ENCODE peak calls at places on chromosome 18, in four cellular contexts. One of them, this sample, is unnamed.

GRCh38 chr18:43236921-43237320 is 40.4 kb downstream of the SYT4 start:
- DNase-seq in HepG2: no peak
- DNase-seq in GM12878: no peak
- DNase-seq in H1: no peak
- DNase-seq in this sample: no peak

GRCh38 chr18:9726175-9726574 is 18.1 kb downstream of the RAB31 start:
- DNase-seq in HepG2: no peak
- DNase-seq in GM12878: no peak
- DNase-seq in H1: no peak
- DNase-seq in this sample: no peak

GRCh38 chr18:13232060-13232917 is 13.7 kb downstream of the LDLRAD4 start:
- DNase-seq in HepG2: no peak
- DNase-seq in GM12878: no peak
- DNase-seq in H1: no peak
- DNase-seq in this sample: no peak

GRCh38 chr18:49584431-49584830 is 22.6 kb downstream of the LIPG start:
- DNase-seq in HepG2: no peak
- DNase-seq in GM12878: no peak
- DNase-seq in H1: no peak
- DNase-seq in this sample: no peak

GRCh38 chr18:55588876-55589595 is 1.0 kb upstream of the TCF4 start:
- DNase-seq in HepG2: no peak
- DNase-seq in GM12878: no peak
- DNase-seq in H1: no peak
- DNase-seq in this sample: no peak

GRCh38 chr18:8745355-8746014 is 40.1 kb downstream of the MTCL1 start:
- DNase-seq in HepG2: no peak
- DNase-seq in GM12878: no peak
- DNase-seq in H1: no peak
- DNase-seq in this sample: no peak

GRCh38 chr18:21131698-21132230 is 20.2 kb upstream of the ROCK1 start:
- DNase-seq in HepG2: no peak
- DNase-seq in GM12878: no peak
- DNase-seq in H1: no peak
- DNase-seq in this sample: no peak

GRCh38 chr18:54880706-54881105 is 52.4 kb downstream of the RAB27B start:
- DNase-seq in HepG2: no peak
- DNase-seq in GM12878: no peak
- DNase-seq in H1: no peak
- DNase-seq in this sample: no peak

GRCh38 chr18:28794459-28795245 is 617.7 kb upstream of the CDH2 start:
- DNase-seq in HepG2: no peak
- DNase-seq in GM12878: no peak
- DNase-seq in H1: no peak
- DNase-seq in this sample: no peak

GRCh38 chr18:25423760-25424159 is 71.8 kb upstream of the ZNF521 start:
- DNase-seq in HepG2: no peak
- DNase-seq in GM12878: no peak
- DNase-seq in H1: no peak
- DNase-seq in this sample: no peak

GRCh38 chr18:33201509-33201926 is 239.0 kb downstream of the CCDC178 start:
- DNase-seq in HepG2: peak; percentile 22
- DNase-seq in GM12878: no peak
- DNase-seq in H1: peak; percentile 5
- DNase-seq in this sample: peak; percentile 9

GRCh38 chr18:1213126-1213525 is 308.5 kb downstream of the ADCYAP1 start:
- DNase-seq in HepG2: no peak
- DNase-seq in GM12878: no peak
- DNase-seq in H1: no peak
- DNase-seq in this sample: no peak

GRCh38 chr18:79857082-79857661 is 59.4 kb downstream of the KCNG2 start:
- DNase-seq in HepG2: peak; percentile 19
- DNase-seq in GM12878: no peak
- DNase-seq in H1: no peak
- DNase-seq in this sample: no peak

GRCh38 chr18:5451130-5451529 is 92.7 kb downstream of the EPB41L3 start:
- DNase-seq in HepG2: no peak
- DNase-seq in GM12878: no peak
- DNase-seq in H1: no peak
- DNase-seq in this sample: no peak

GRCh38 chr18:40470753-40471152 is 1484.3 kb upstream of the PIK3C3 start:
- DNase-seq in HepG2: no peak
- DNase-seq in GM12878: no peak
- DNase-seq in H1: no peak
- DNase-seq in this sample: no peak

GRCh38 chr18:49707594-49707993 is 105.7 kb downstream of the ACAA2 start:
- DNase-seq in HepG2: no peak
- DNase-seq in GM12878: no peak
- DNase-seq in H1: no peak
- DNase-seq in this sample: no peak

GRCh38 chr18:66867653-66868052 is 263.8 kb upstream of the CDH19 start:
- DNase-seq in HepG2: no peak
- DNase-seq in GM12878: no peak
- DNase-seq in H1: no peak
- DNase-seq in this sample: no peak

GRCh38 chr18:72075040-72075439 is 469.1 kb downstream of the CBLN2 start:
- DNase-seq in HepG2: no peak
- DNase-seq in GM12878: no peak
- DNase-seq in H1: no peak
- DNase-seq in this sample: no peak

GRCh38 chr18:7272268-7273049 is 41.6 kb downstream of the LRRC30 start:
- DNase-seq in HepG2: peak; percentile 55
- DNase-seq in GM12878: no peak
- DNase-seq in H1: peak; percentile 46
- DNase-seq in this sample: no peak

GRCh38 chr18:44945847-44946490 is 265.3 kb downstream of the SETBP1 start:
- DNase-seq in HepG2: no peak
- DNase-seq in GM12878: no peak
- DNase-seq in H1: no peak
- DNase-seq in this sample: no peak

GRCh38 chr18:77013777-77014525 is 118.6 kb downstream of the MBP start:
- DNase-seq in HepG2: no peak
- DNase-seq in GM12878: no peak
- DNase-seq in H1: no peak
- DNase-seq in this sample: no peak

GRCh38 chr18:67417864-67418523 is 98.5 kb downstream of the DSEL start:
- DNase-seq in HepG2: peak; percentile 23
- DNase-seq in GM12878: peak; percentile 5
- DNase-seq in H1: no peak
- DNase-seq in this sample: peak; percentile 17

GRCh38 chr18:57075716-57076400 is 71.0 kb upstream of the BOD1L2 start:
- DNase-seq in HepG2: no peak
- DNase-seq in GM12878: no peak
- DNase-seq in H1: no peak
- DNase-seq in this sample: no peak

GRCh38 chr18:49756135-49756534 is 57.2 kb downstream of the ACAA2 start:
- DNase-seq in HepG2: no peak
- DNase-seq in GM12878: no peak
- DNase-seq in H1: no peak
- DNase-seq in this sample: no peak

GRCh38 chr18:77366725-77367641 is 117.3 kb downstream of the GALR1 start:
- DNase-seq in HepG2: peak; percentile 97
- DNase-seq in GM12878: no peak
- DNase-seq in H1: no peak
- DNase-seq in this sample: no peak

GRCh38 chr18:58091099-58091611 is 47.1 kb downstream of the NEDD4L start:
- DNase-seq in HepG2: no peak
- DNase-seq in GM12878: peak; percentile 72
- DNase-seq in H1: no peak
- DNase-seq in this sample: no peak

GRCh38 chr18:48003426-48004349 is 73.2 kb upstream of the SMAD2 start:
- DNase-seq in HepG2: no peak
- DNase-seq in GM12878: no peak
- DNase-seq in H1: no peak
- DNase-seq in this sample: no peak
- TF ChIP-seq YY1 in HepG2: no peak
- TF ChIP-seq YY1 in GM12878: no peak
- TF ChIP-seq YY1 in H1: no peak
- TF ChIP-seq YY1 in this sample: no peak

GRCh38 chr18:63447066-63447465 is 24.8 kb upstream of the VPS4B start:
- DNase-seq in HepG2: no peak
- DNase-seq in GM12878: no peak
- DNase-seq in H1: no peak
- DNase-seq in this sample: no peak
- TF ChIP-seq HDAC2 in HepG2: no peak
- TF ChIP-seq HDAC2 in GM12878: no peak
- TF ChIP-seq HDAC2 in H1: no peak
- TF ChIP-seq HDAC2 in this sample: no peak

GRCh38 chr18:31444142-31444541 is 3.4 kb upstream of the DSG3 start:
- DNase-seq in HepG2: no peak
- DNase-seq in GM12878: no peak
- DNase-seq in H1: no peak
- DNase-seq in this sample: no peak
- TF ChIP-seq YY1 in HepG2: no peak
- TF ChIP-seq YY1 in GM12878: no peak
- TF ChIP-seq YY1 in H1: no peak
- TF ChIP-seq YY1 in this sample: no peak

GRCh38 chr18:35283923-35284794 is 5.9 kb downstream of the ZSCAN30 start:
- DNase-seq in HepG2: no peak
- DNase-seq in GM12878: no peak
- DNase-seq in H1: no peak
- DNase-seq in this sample: peak; percentile 25
- TF ChIP-seq HDAC2 in HepG2: no peak
- TF ChIP-seq HDAC2 in GM12878: no peak
- TF ChIP-seq HDAC2 in H1: no peak
- TF ChIP-seq HDAC2 in this sample: no peak

GRCh38 chr18:35949090-35949489 is 23.4 kb upstream of the RMP24 start:
- DNase-seq in HepG2: no peak
- DNase-seq in GM12878: no peak
- DNase-seq in H1: no peak
- DNase-seq in this sample: no peak

GRCh38 chr18:35953688-35954087 is 18.8 kb upstream of the RMP24 start:
- DNase-seq in HepG2: no peak
- DNase-seq in GM12878: no peak
- DNase-seq in H1: no peak
- DNase-seq in this sample: no peak

GRCh38 chr18:35948080-35948479 is 24.4 kb upstream of the RMP24 start:
- DNase-seq in HepG2: no peak
- DNase-seq in GM12878: no peak
- DNase-seq in H1: no peak
- DNase-seq in this sample: no peak

GRCh38 chr18:35950628-35950982 is 21.9 kb upstream of the RMP24 start:
- DNase-seq in HepG2: no peak
- DNase-seq in GM12878: no peak
- DNase-seq in H1: no peak
- DNase-seq in this sample: no peak

GRCh38 chr18:35949903-35950627 is 22.4 kb upstream of the RMP24 start:
- DNase-seq in HepG2: peak; percentile 56
- DNase-seq in GM12878: no peak
- DNase-seq in H1: no peak
- DNase-seq in this sample: peak; percentile 60
- TF ChIP-seq YY1 in HepG2: no peak
- TF ChIP-seq YY1 in GM12878: peak; percentile 57
- TF ChIP-seq YY1 in H1: peak; percentile 50
- TF ChIP-seq YY1 in this sample: no peak

GRCh38 chr18:22932885-22933205 is 283 bp upstream of the RBBP8 start:
- DNase-seq in HepG2: no peak
- DNase-seq in GM12878: no peak
- DNase-seq in H1: no peak
- DNase-seq in this sample: no peak
- TF ChIP-seq HDAC2 in HepG2: no peak
- TF ChIP-seq HDAC2 in GM12878: no peak
- TF ChIP-seq HDAC2 in H1: no peak
- TF ChIP-seq HDAC2 in this sample: no peak

GRCh38 chr18:59142274-59142673 is 2.6 kb downstream of the SEC11C start:
- DNase-seq in HepG2: no peak
- DNase-seq in GM12878: peak; percentile 44
- DNase-seq in H1: no peak
- DNase-seq in this sample: no peak
- TF ChIP-seq YY1 in HepG2: no peak
- TF ChIP-seq YY1 in GM12878: no peak
- TF ChIP-seq YY1 in H1: no peak
- TF ChIP-seq YY1 in this sample: no peak

DNA sequence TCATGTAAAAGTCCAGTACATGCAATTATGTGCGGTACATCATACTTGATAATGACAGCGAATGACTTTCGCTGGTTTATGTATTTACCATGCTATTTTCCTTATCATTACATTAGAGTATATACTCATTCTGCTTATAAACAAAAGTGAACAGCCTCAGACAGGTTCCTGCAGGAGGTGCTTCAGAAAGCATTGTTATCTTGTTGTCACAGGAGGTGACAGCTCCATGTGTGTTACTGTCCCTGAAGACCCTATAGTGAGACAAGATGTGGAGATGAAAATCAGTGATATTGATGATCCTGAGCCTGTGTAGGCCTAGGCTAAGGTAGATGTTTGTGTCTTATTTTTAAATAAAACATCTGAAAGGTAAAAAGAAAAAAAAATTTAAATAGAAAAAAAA is 15.3 kb upstream of the MPPE1 start:
- DNase-seq in HepG2: no peak
- DNase-seq in GM12878: no peak
- DNase-seq in H1: no peak
- DNase-seq in this sample: peak; percentile 53
- TF ChIP-seq HDAC2 in HepG2: no peak
- TF ChIP-seq HDAC2 in GM12878: no peak
- TF ChIP-seq HDAC2 in H1: no peak
- TF ChIP-seq HDAC2 in this sample: no peak